ENCODE peak calls at places on chromosomes 16 and 17, in eight cellular contexts. One of them, this sample, is unnamed.

GRCh38 chr16:265711-266110 is 10.0 kb downstream of the RGS11 start:
- DNase-seq in caudate nucleus: no peak
- DNase-seq in WTC11: no peak
- DNase-seq in NCI-H1436: no peak
- DNase-seq in cardiac fibroblast: no peak
- DNase-seq in nucleus accumbens: no peak
- DNase-seq in activated T-cell treated with anti-CD3 and anti-CD28 coated beads, Interleukin-2, amount 50 U/mL, for 72 hours: no peak
- DNase-seq in stimulated activated naive CD4-positive, alpha-beta T cell treated with Interleukin-2 at 50 U/mL for 16 hours: peak
- DNase-seq in this sample: no peak

GRCh38 chr16:10504404-10504885 is 76.0 kb downstream of the EMP2 start:
- DNase-seq in nucleus accumbens: no peak
- DNase-seq in activated T-cell treated with anti-CD3 and anti-CD28 coated beads, Interleukin-2, amount 50 U/mL, for 72 hours: no peak
- DNase-seq in caudate nucleus: no peak
- DNase-seq in cardiac fibroblast: no peak
- DNase-seq in NCI-H1436: no peak
- DNase-seq in stimulated activated naive CD4-positive, alpha-beta T cell treated with Interleukin-2 at 50 U/mL for 16 hours: no peak
- DNase-seq in WTC11: no peak
- DNase-seq in this sample: no peak

GRCh38 chr17:12667299-12667958 is 1.7 kb downstream of the MYOCD start:
- DNase-seq in activated T-cell treated with anti-CD3 and anti-CD28 coated beads, Interleukin-2, amount 50 U/mL, for 72 hours: no peak
- DNase-seq in stimulated activated naive CD4-positive, alpha-beta T cell treated with Interleukin-2 at 50 U/mL for 16 hours: no peak
- DNase-seq in NCI-H1436: no peak
- DNase-seq in cardiac fibroblast: peak
- DNase-seq in nucleus accumbens: no peak
- DNase-seq in WTC11: peak
- DNase-seq in caudate nucleus: no peak
- DNase-seq in this sample: no peak

GRCh38 chr17:80192268-80192667 is 22.4 kb downstream of the CARD14 start:
- DNase-seq in stimulated activated naive CD4-positive, alpha-beta T cell treated with Interleukin-2 at 50 U/mL for 16 hours: no peak
- DNase-seq in cardiac fibroblast: no peak
- DNase-seq in caudate nucleus: peak
- DNase-seq in WTC11: no peak
- DNase-seq in nucleus accumbens: peak
- DNase-seq in NCI-H1436: no peak
- DNase-seq in activated T-cell treated with anti-CD3 and anti-CD28 coated beads, Interleukin-2, amount 50 U/mL, for 72 hours: no peak
- DNase-seq in this sample: no peak

GRCh38 chr17:704111-704864 is 10.4 kb downstream of the VPS53 start:
- DNase-seq in nucleus accumbens: no peak
- DNase-seq in caudate nucleus: no peak
- DNase-seq in WTC11: no peak
- DNase-seq in cardiac fibroblast: no peak
- DNase-seq in activated T-cell treated with anti-CD3 and anti-CD28 coated beads, Interleukin-2, amount 50 U/mL, for 72 hours: no peak
- DNase-seq in NCI-H1436: no peak
- DNase-seq in stimulated activated naive CD4-positive, alpha-beta T cell treated with Interleukin-2 at 50 U/mL for 16 hours: no peak
- DNase-seq in this sample: no peak

GRCh38 chr17:82330322-82331239 is 3.0 kb downstream of the SECTM1 start:
- DNase-seq in stimulated activated naive CD4-positive, alpha-beta T cell treated with Interleukin-2 at 50 U/mL for 16 hours: no peak
- DNase-seq in caudate nucleus: no peak
- DNase-seq in activated T-cell treated with anti-CD3 and anti-CD28 coated beads, Interleukin-2, amount 50 U/mL, for 72 hours: no peak
- DNase-seq in cardiac fibroblast: peak
- DNase-seq in NCI-H1436: peak
- DNase-seq in nucleus accumbens: no peak
- DNase-seq in WTC11: no peak
- DNase-seq in this sample: no peak

GRCh38 chr17:8290043-8290442 is 1.6 kb downstream of the RANGRF start:
- DNase-seq in WTC11: no peak
- DNase-seq in cardiac fibroblast: no peak
- DNase-seq in activated T-cell treated with anti-CD3 and anti-CD28 coated beads, Interleukin-2, amount 50 U/mL, for 72 hours: no peak
- DNase-seq in NCI-H1436: no peak
- DNase-seq in stimulated activated naive CD4-positive, alpha-beta T cell treated with Interleukin-2 at 50 U/mL for 16 hours: no peak
- DNase-seq in caudate nucleus: no peak
- DNase-seq in nucleus accumbens: no peak
- DNase-seq in this sample: no peak

GRCh38 chr16:86517033-86517432 is 6.7 kb downstream of the FOXF1 start:
- DNase-seq in caudate nucleus: no peak
- DNase-seq in cardiac fibroblast: no peak
- DNase-seq in NCI-H1436: no peak
- DNase-seq in nucleus accumbens: no peak
- DNase-seq in activated T-cell treated with anti-CD3 and anti-CD28 coated beads, Interleukin-2, amount 50 U/mL, for 72 hours: no peak
- DNase-seq in WTC11: no peak
- DNase-seq in stimulated activated naive CD4-positive, alpha-beta T cell treated with Interleukin-2 at 50 U/mL for 16 hours: no peak
- DNase-seq in this sample: no peak

GRCh38 chr16:11377156-11377555 is 31.9 kb downstream of the RMI2 start:
- DNase-seq in NCI-H1436: no peak
- DNase-seq in cardiac fibroblast: no peak
- DNase-seq in nucleus accumbens: no peak
- DNase-seq in caudate nucleus: no peak
- DNase-seq in activated T-cell treated with anti-CD3 and anti-CD28 coated beads, Interleukin-2, amount 50 U/mL, for 72 hours: no peak
- DNase-seq in WTC11: no peak
- DNase-seq in stimulated activated naive CD4-positive, alpha-beta T cell treated with Interleukin-2 at 50 U/mL for 16 hours: no peak
- DNase-seq in this sample: no peak

GRCh38 chr17:21029032-21029431 is 13.8 kb downstream of the USP22 start:
- DNase-seq in stimulated activated naive CD4-positive, alpha-beta T cell treated with Interleukin-2 at 50 U/mL for 16 hours: peak
- DNase-seq in nucleus accumbens: no peak
- DNase-seq in WTC11: no peak
- DNase-seq in caudate nucleus: no peak
- DNase-seq in cardiac fibroblast: peak
- DNase-seq in activated T-cell treated with anti-CD3 and anti-CD28 coated beads, Interleukin-2, amount 50 U/mL, for 72 hours: peak
- DNase-seq in NCI-H1436: no peak
- DNase-seq in this sample: peak

GRCh38 chr17:80408872-80409271 is 6.1 kb upstream of the ENDOV start:
- DNase-seq in NCI-H1436: no peak
- DNase-seq in caudate nucleus: no peak
- DNase-seq in cardiac fibroblast: peak
- DNase-seq in nucleus accumbens: no peak
- DNase-seq in activated T-cell treated with anti-CD3 and anti-CD28 coated beads, Interleukin-2, amount 50 U/mL, for 72 hours: no peak
- DNase-seq in stimulated activated naive CD4-positive, alpha-beta T cell treated with Interleukin-2 at 50 U/mL for 16 hours: no peak
- DNase-seq in WTC11: no peak
- DNase-seq in this sample: peak

GRCh38 chr16:73058221-73058615 is 10.3 kb upstream of the ZFHX3 start:
- DNase-seq in WTC11: no peak
- DNase-seq in stimulated activated naive CD4-positive, alpha-beta T cell treated with Interleukin-2 at 50 U/mL for 16 hours: no peak
- DNase-seq in nucleus accumbens: no peak
- DNase-seq in caudate nucleus: no peak
- DNase-seq in cardiac fibroblast: peak
- DNase-seq in activated T-cell treated with anti-CD3 and anti-CD28 coated beads, Interleukin-2, amount 50 U/mL, for 72 hours: peak
- DNase-seq in NCI-H1436: peak
- DNase-seq in this sample: peak

GRCh38 chr17:12107905-12108304 is 87.2 kb downstream of the MAP2K4 start:
- DNase-seq in nucleus accumbens: no peak
- DNase-seq in activated T-cell treated with anti-CD3 and anti-CD28 coated beads, Interleukin-2, amount 50 U/mL, for 72 hours: no peak
- DNase-seq in stimulated activated naive CD4-positive, alpha-beta T cell treated with Interleukin-2 at 50 U/mL for 16 hours: no peak
- DNase-seq in cardiac fibroblast: peak
- DNase-seq in WTC11: no peak
- DNase-seq in caudate nucleus: no peak
- DNase-seq in NCI-H1436: no peak
- DNase-seq in this sample: no peak

GRCh38 chr17:27315322-27315721 is 21.4 kb downstream of the WSB1 start:
- DNase-seq in stimulated activated naive CD4-positive, alpha-beta T cell treated with Interleukin-2 at 50 U/mL for 16 hours: no peak
- DNase-seq in nucleus accumbens: no peak
- DNase-seq in cardiac fibroblast: peak
- DNase-seq in activated T-cell treated with anti-CD3 and anti-CD28 coated beads, Interleukin-2, amount 50 U/mL, for 72 hours: no peak
- DNase-seq in WTC11: no peak
- DNase-seq in caudate nucleus: no peak
- DNase-seq in NCI-H1436: no peak
- DNase-seq in this sample: no peak

This sample was measured in activated naive CD4-positive, alpha-beta T cell treated with anti-CD3 and anti-CD28 coated beads for 36 hours.